ENCODE peak calls at places on chromosomes 13 and 19, in six cellular contexts. One of them, this sample, is unnamed.
A peak's percentile ranks its signal among the peaks of the same experiment; 100 is the strongest.

GRCh38 chr19:51327066-51327985 is 14.6 kb downstream of the VSIG10L start:
- DNase-seq in PC-3: peak; percentile 58
- DNase-seq in prostate gland: no peak
- DNase-seq in mucosa of descending colon: peak; percentile 45
- DNase-seq in breast epithelium: peak; percentile 50
- DNase-seq in fibroblast of lung: peak; percentile 41
- DNase-seq in this sample: peak; percentile 67

GRCh38 chr13:41835871-41836270 is 125.0 kb downstream of the VWA8 start:
- DNase-seq in fibroblast of lung: peak; percentile 63
- DNase-seq in mucosa of descending colon: no peak
- DNase-seq in PC-3: no peak
- DNase-seq in breast epithelium: no peak
- DNase-seq in prostate gland: no peak
- DNase-seq in this sample: no peak

GRCh38 chr13:65940720-65941119 is 1289.4 kb downstream of the PCDH9 start:
- DNase-seq in breast epithelium: no peak
- DNase-seq in fibroblast of lung: no peak
- DNase-seq in prostate gland: no peak
- DNase-seq in PC-3: no peak
- DNase-seq in mucosa of descending colon: no peak
- DNase-seq in this sample: no peak

GRCh38 chr19:13118424-13119193 is 545 bp downstream of the NACC1 start:
- DNase-seq in breast epithelium: peak; percentile 70
- DNase-seq in fibroblast of lung: no peak
- DNase-seq in mucosa of descending colon: peak; percentile 62
- DNase-seq in prostate gland: peak; percentile 34
- DNase-seq in PC-3: peak; percentile 66
- DNase-seq in this sample: peak; percentile 79

GRCh38 chr19:57613941-57614743 is at the start of gene ZNF134:
- DNase-seq in PC-3: peak; percentile 95
- DNase-seq in mucosa of descending colon: peak; percentile 97
- DNase-seq in breast epithelium: peak; percentile 88
- DNase-seq in fibroblast of lung: peak; percentile 89
- DNase-seq in prostate gland: peak; percentile 91
- DNase-seq in this sample: peak; percentile 93

GRCh38 chr13:113114511-113115362 is 7.9 kb upstream of the F10 start:
- DNase-seq in PC-3: no peak
- DNase-seq in breast epithelium: peak; percentile 36
- DNase-seq in mucosa of descending colon: no peak
- DNase-seq in fibroblast of lung: no peak
- DNase-seq in prostate gland: no peak
- DNase-seq in this sample: peak; percentile 64

GRCh38 chr19:39111593-39112199 is 13.9 kb upstream of the PAK4 start:
- DNase-seq in fibroblast of lung: no peak
- DNase-seq in mucosa of descending colon: peak; percentile 16
- DNase-seq in prostate gland: no peak
- DNase-seq in PC-3: peak; percentile 59
- DNase-seq in breast epithelium: no peak
- DNase-seq in this sample: no peak

GRCh38 chr13:112658807-112659206 is 31.0 kb upstream of the ATP11A start:
- DNase-seq in breast epithelium: peak; percentile 10
- DNase-seq in mucosa of descending colon: no peak
- DNase-seq in fibroblast of lung: no peak
- DNase-seq in PC-3: no peak
- DNase-seq in prostate gland: no peak
- DNase-seq in this sample: no peak

GRCh38 chr13:113562085-113562749 is 22.3 kb upstream of the TFDP1 start:
- DNase-seq in fibroblast of lung: peak; percentile 73
- DNase-seq in mucosa of descending colon: peak; percentile 66
- DNase-seq in breast epithelium: peak; percentile 58
- DNase-seq in PC-3: peak; percentile 59
- DNase-seq in prostate gland: peak; percentile 36
- DNase-seq in this sample: peak; percentile 69

GRCh38 chr19:17948967-17949930 is 16.4 kb downstream of the CCDC124 start:
- DNase-seq in breast epithelium: no peak
- DNase-seq in fibroblast of lung: no peak
- DNase-seq in PC-3: no peak
- DNase-seq in prostate gland: no peak
- DNase-seq in mucosa of descending colon: no peak
- DNase-seq in this sample: no peak

GRCh38 chr19:49512970-49513745 is 697 bp downstream of the FCGRT start:
- DNase-seq in breast epithelium: no peak
- DNase-seq in PC-3: no peak
- DNase-seq in mucosa of descending colon: peak; percentile 76
- DNase-seq in fibroblast of lung: no peak
- DNase-seq in prostate gland: no peak
- DNase-seq in this sample: no peak

GRCh38 chr19:2048959-2049740 is 1.9 kb downstream of the MKNK2 start:
- DNase-seq in mucosa of descending colon: no peak
- DNase-seq in PC-3: no peak
- DNase-seq in prostate gland: no peak
- DNase-seq in breast epithelium: no peak
- DNase-seq in fibroblast of lung: no peak
- DNase-seq in this sample: peak; percentile 71

GRCh38 chr13:93755341-93755740 is 528.7 kb downstream of the GPC6 start:
- DNase-seq in mucosa of descending colon: no peak
- DNase-seq in PC-3: no peak
- DNase-seq in prostate gland: no peak
- DNase-seq in fibroblast of lung: no peak
- DNase-seq in breast epithelium: no peak
- DNase-seq in this sample: no peak

GRCh38 chr19:46660008-46660517 is 919 bp downstream of the DACT3 start:
- DNase-seq in mucosa of descending colon: peak; percentile 23
- DNase-seq in prostate gland: no peak
- DNase-seq in PC-3: no peak
- DNase-seq in breast epithelium: no peak
- DNase-seq in fibroblast of lung: no peak
- DNase-seq in this sample: peak; percentile 68

GRCh38 chr13:30826911-30827577 is 79.0 kb upstream of the MEDAG start:
- DNase-seq in breast epithelium: no peak
- DNase-seq in mucosa of descending colon: no peak
- DNase-seq in prostate gland: no peak
- DNase-seq in PC-3: no peak
- DNase-seq in fibroblast of lung: no peak
- DNase-seq in this sample: no peak

GRCh38 chr13:101451641-101452040 is 834 bp upstream of the ITGBL1 start:
- DNase-seq in PC-3: no peak
- DNase-seq in prostate gland: no peak
- DNase-seq in breast epithelium: no peak
- DNase-seq in fibroblast of lung: peak; percentile 6
- DNase-seq in mucosa of descending colon: no peak
- DNase-seq in this sample: no peak

DNA sequence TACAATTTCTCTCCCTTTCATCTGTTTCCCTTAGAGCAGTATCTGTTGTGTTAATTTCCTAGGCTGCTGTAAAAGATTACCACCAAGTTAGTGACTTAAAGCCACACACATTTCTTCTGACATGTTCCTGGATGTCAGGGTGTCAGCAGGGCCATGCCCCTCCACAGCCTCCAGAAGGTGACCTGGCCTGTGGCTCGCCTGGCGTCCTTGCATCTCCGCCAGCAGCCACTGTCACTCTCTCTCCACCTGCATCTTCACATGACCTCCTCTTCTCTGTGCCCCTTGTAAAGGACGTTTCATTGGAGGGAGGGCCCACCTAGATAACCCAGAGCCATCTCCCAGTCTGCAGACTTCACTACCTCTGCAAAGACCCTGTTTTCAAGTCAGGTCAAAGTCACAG is 61.3 kb downstream of the SLC7A9 start:
- DNase-seq in mucosa of descending colon: no peak
- DNase-seq in PC-3: no peak
- DNase-seq in breast epithelium: no peak
- DNase-seq in fibroblast of lung: no peak
- DNase-seq in prostate gland: no peak
- DNase-seq in this sample: no peak
- H3K4me1 ChIP-seq in mucosa of descending colon: no peaks in the 10 kb centered on the region
- H3K4me1 ChIP-seq in PC-3: no peaks in the 10 kb centered on the region
- H3K4me1 ChIP-seq in breast epithelium: no peaks in the 10 kb centered on the region
- H3K4me1 ChIP-seq in fibroblast of lung: no peaks in the 10 kb centered on the region
- H3K4me1 ChIP-seq in prostate gland: no peaks in the 10 kb centered on the region
- H3K4me1 ChIP-seq in this sample: peaks cover 6% of the 10 kb centered on the region

GRCh38 chr19:27777242-27777641 is 1435.7 kb downstream of the UQCRFS1 start:
- DNase-seq in mucosa of descending colon: no peak
- DNase-seq in prostate gland: no peak
- DNase-seq in fibroblast of lung: no peak
- DNase-seq in breast epithelium: no peak
- DNase-seq in PC-3: no peak
- DNase-seq in this sample: no peak

GRCh38 chr19:27777726-27778125 is 1435.2 kb downstream of the UQCRFS1 start:
- DNase-seq in fibroblast of lung: no peak
- DNase-seq in mucosa of descending colon: no peak
- DNase-seq in prostate gland: no peak
- DNase-seq in PC-3: no peak
- DNase-seq in breast epithelium: no peak
- DNase-seq in this sample: no peak

GRCh38 chr19:27776524-27776923 is 1436.4 kb downstream of the UQCRFS1 start:
- DNase-seq in fibroblast of lung: no peak
- DNase-seq in mucosa of descending colon: no peak
- DNase-seq in prostate gland: no peak
- DNase-seq in PC-3: no peak
- DNase-seq in breast epithelium: no peak
- DNase-seq in this sample: no peak

GRCh38 chr19:27779953-27780352 is 1433.0 kb downstream of the UQCRFS1 start:
- DNase-seq in mucosa of descending colon: no peak
- DNase-seq in PC-3: no peak
- DNase-seq in breast epithelium: no peak
- DNase-seq in fibroblast of lung: no peak
- DNase-seq in prostate gland: no peak
- DNase-seq in this sample: no peak

DNA sequence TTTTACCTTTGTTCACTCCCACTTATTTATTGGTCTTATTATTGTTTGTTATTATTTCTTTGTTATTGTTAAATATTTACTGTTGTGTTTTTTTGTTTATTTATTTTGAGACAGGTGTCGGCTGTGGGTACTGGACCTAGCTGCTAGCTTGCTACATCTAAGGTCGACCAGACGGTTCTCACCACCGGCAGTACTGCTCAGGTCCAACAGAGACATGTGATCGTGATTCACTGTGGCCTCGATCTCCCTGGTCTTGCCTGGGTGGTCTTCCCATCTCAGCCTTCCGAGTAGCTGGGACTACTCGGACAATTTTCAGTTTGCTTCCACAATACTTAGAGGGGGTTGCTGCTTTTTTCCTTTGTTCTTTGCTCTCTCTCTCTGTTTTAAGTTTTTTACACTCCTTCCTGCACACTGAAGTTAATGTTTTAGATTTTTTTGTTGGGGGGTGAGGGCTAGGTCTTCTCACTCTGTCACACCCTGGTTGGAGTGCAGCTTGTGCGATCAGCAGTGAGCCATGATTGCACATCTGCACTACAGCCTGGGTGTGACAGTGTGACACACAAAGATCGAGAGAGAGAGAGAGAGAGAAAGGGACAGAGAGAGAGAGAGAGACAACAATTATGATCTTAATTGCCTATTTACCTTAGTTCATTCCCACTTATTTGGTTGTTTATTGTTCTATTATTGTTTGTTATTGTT is 1432.4 kb downstream of the UQCRFS1 start:
- DNase-seq in PC-3: no peak
- DNase-seq in prostate gland: no peak
- DNase-seq in mucosa of descending colon: no peak
- DNase-seq in breast epithelium: no peak
- DNase-seq in fibroblast of lung: no peak
- DNase-seq in this sample: no peak
- TF ChIP-seq CTCF in PC-3: no peak
- TF ChIP-seq CTCF in prostate gland: no peak
- TF ChIP-seq CTCF in mucosa of descending colon: no peak
- TF ChIP-seq CTCF in breast epithelium: no peak
- TF ChIP-seq CTCF in fibroblast of lung: no peak
- TF ChIP-seq CTCF in this sample: no peak

GRCh38 chr19:16261584-16262370 is 62.8 kb upstream of the KLF2 start:
- DNase-seq in breast epithelium: no peak
- DNase-seq in PC-3: no peak
- DNase-seq in prostate gland: no peak
- DNase-seq in fibroblast of lung: no peak
- DNase-seq in mucosa of descending colon: no peak
- DNase-seq in this sample: no peak

GRCh38 chr19:16258440-16258903 is 60.8 kb downstream of the AP1M1 start:
- DNase-seq in mucosa of descending colon: no peak
- DNase-seq in fibroblast of lung: no peak
- DNase-seq in breast epithelium: no peak
- DNase-seq in PC-3: no peak
- DNase-seq in prostate gland: no peak
- DNase-seq in this sample: no peak

GRCh38 chr19:16259385-16260159 is 61.9 kb downstream of the AP1M1 start:
- DNase-seq in prostate gland: no peak
- DNase-seq in mucosa of descending colon: no peak
- DNase-seq in fibroblast of lung: no peak
- DNase-seq in breast epithelium: no peak
- DNase-seq in PC-3: no peak
- DNase-seq in this sample: no peak

GRCh38 chr19:16260794-16261161 is 63.1 kb downstream of the AP1M1 start:
- DNase-seq in breast epithelium: no peak
- DNase-seq in mucosa of descending colon: no peak
- DNase-seq in fibroblast of lung: no peak
- DNase-seq in prostate gland: no peak
- DNase-seq in PC-3: no peak
- DNase-seq in this sample: no peak

GRCh38 chr19:16260160-16260793 is 62.6 kb downstream of the AP1M1 start:
- DNase-seq in mucosa of descending colon: no peak
- DNase-seq in breast epithelium: no peak
- DNase-seq in prostate gland: no peak
- DNase-seq in PC-3: no peak
- DNase-seq in fibroblast of lung: no peak
- DNase-seq in this sample: no peak
- H3K4me1 ChIP-seq in mucosa of descending colon: peaks cover 15% of the 10 kb centered on the region
- H3K4me1 ChIP-seq in breast epithelium: no peaks in the 10 kb centered on the region
- H3K4me1 ChIP-seq in prostate gland: no peaks in the 10 kb centered on the region
- H3K4me1 ChIP-seq in PC-3: no peaks in the 10 kb centered on the region
- H3K4me1 ChIP-seq in fibroblast of lung: peaks cover 2% of the 10 kb centered on the region
- H3K4me1 ChIP-seq in this sample: peaks cover 20% of the 10 kb centered on the region

GRCh38 chr19:4241824-4242430 is 5.0 kb upstream of the YJU2 start:
- DNase-seq in fibroblast of lung: no peak
- DNase-seq in mucosa of descending colon: no peak
- DNase-seq in breast epithelium: no peak
- DNase-seq in prostate gland: no peak
- DNase-seq in PC-3: no peak
- DNase-seq in this sample: no peak

DNA sequence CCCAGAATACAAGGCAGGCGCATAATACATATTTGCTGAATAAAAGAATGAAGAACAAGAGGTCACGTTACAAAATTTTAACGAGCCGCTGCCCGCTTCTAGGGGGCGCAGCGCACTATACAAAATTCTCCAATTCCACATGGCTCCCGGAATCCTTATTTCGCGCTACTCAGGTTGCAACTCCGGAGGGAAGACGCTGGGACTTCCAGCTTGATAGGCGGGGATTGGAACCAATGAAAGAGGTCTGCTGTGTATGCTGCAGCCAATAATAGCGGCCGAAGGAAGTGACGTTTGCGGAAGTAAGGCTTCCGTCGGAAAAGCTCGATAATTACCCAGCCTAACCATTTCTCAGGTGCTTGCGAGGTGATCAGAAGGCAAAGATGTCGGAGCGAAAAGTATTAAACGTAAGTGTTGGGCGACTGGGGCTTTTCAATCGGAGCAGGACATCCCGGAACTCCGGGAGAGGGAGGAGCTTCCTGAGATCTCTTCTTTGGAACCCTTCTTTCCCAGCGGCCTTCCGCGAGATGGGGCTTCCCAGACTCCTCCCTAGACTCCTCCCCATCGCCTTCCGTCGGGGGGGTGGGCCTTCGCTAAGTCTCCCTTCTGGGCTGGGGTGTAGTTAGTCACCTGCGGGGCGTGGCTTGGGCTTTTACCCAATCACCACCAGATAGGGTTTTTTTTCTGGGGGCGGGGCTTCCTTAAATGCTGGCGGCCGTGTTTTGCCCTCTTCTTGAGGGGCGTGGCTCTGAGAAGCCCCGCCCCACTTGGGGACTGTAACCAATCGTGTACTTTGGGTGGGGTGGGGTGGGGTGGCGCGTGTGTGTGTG is at the start of gene YJU2:
- DNase-seq in fibroblast of lung: peak; percentile 100
- DNase-seq in PC-3: peak; percentile 98
- DNase-seq in breast epithelium: peak; percentile 99
- DNase-seq in prostate gland: peak; percentile 98
- DNase-seq in mucosa of descending colon: peak; percentile 100
- DNase-seq in this sample: peak; percentile 99
- TF ChIP-seq CTCF in fibroblast of lung: peak; percentile 49
- TF ChIP-seq CTCF in PC-3: peak; percentile 68
- TF ChIP-seq CTCF in breast epithelium: peak; percentile 47
- TF ChIP-seq CTCF in prostate gland: peak; percentile 15
- TF ChIP-seq CTCF in mucosa of descending colon: no peak
- TF ChIP-seq CTCF in this sample: peak; percentile 28

This sample was measured in suprapubic skin.